ENCODE peak calls at places on chromosomes 5 and 9, in eight cellular contexts. D, C, I, N, U, F, H and A are unnamed samples.

GRCh38 chr9:90124961-90125360 is 517.7 kb downstream of the DIRAS2 start:
- DNase-seq in I (no peak), H (no peak), N (no peak), D (peak; percentile 60), U (no peak), F (no peak), C (no peak), A (no peak)

GRCh38 chr9:111037744-111038335 is 430 bp downstream of the LPAR1 start:
- DNase-seq in I (peak; percentile 76), C (no peak), D (no peak), N (peak; percentile 53), F (peak; percentile 38), U (no peak), H (peak; percentile 35), A (no peak)

GRCh38 chr9:82021198-82021597 is 32.6 kb downstream of the SPATA31D1 start:
- DNase-seq in C (no peak), D (no peak), I (peak; percentile 82), H (peak; percentile 96), U (peak; percentile 95), F (no peak), N (peak; percentile 89), A (no peak)

GRCh38 chr5:94745786-94746730 is 127.6 kb downstream of the SLF1 start:
- DNase-seq in D (no peak), I (no peak), H (no peak), C (no peak), N (peak; percentile 50), F (no peak), U (no peak), A (no peak)

GRCh38 chr5:151947924-151948323 is 23.3 kb upstream of the GLRA1 start:
- DNase-seq in N (peak; percentile 73), F (no peak), H (no peak), I (no peak), U (no peak), D (peak; percentile 14), C (no peak), A (no peak)

GRCh38 chr5:115977096-115977495 is 14.8 kb downstream of the LVRN start:
- DNase-seq in D (no peak), F (no peak), N (no peak), I (no peak), C (no peak), H (no peak), U (no peak), A (no peak)

GRCh38 chr9:70983723-70984280 is 137.6 kb downstream of the TRPM3 start:
- DNase-seq in H (no peak), F (no peak), I (no peak), D (no peak), U (peak; percentile 16), C (no peak), N (peak; percentile 31), A (no peak)

GRCh38 chr9:131469369-131469768 is 33.3 kb upstream of the POMT1 start:
- DNase-seq in D (no peak), I (no peak), C (no peak), H (no peak), F (no peak), U (no peak), N (no peak), A (no peak)

GRCh38 chr9:93670208-93671029 is 94.0 kb downstream of the PHF2 start:
- DNase-seq in D (no peak), U (peak; percentile 42), F (peak; percentile 8), I (peak; percentile 62), N (peak; percentile 15), H (no peak), C (no peak), A (no peak)

GRCh38 chr5:135034186-135034962 is at the start of gene PITX1:
- DNase-seq in C (no peak), H (no peak), U (peak; percentile 43), F (peak; percentile 36), D (peak; percentile 82), N (no peak), I (no peak), A (no peak)

GRCh38 chr9:15873573-15874177 is 320.8 kb downstream of the CCDC171 start:
- DNase-seq in H (peak; percentile 77), U (peak; percentile 53), I (no peak), C (no peak), N (peak; percentile 90), D (peak; percentile 50), F (no peak), A (no peak)

GRCh38 chr5:154487541-154487940 is 9.5 kb upstream of the HAND1 start:
- DNase-seq in F (no peak), D (no peak), I (no peak), C (no peak), U (no peak), N (no peak), H (no peak), A (no peak)

GRCh38 chr5:133145436-133146143 is 93.8 kb downstream of the HSPA4 start:
- DNase-seq in U (no peak), D (no peak), H (no peak), I (no peak), N (peak; percentile 29), C (no peak), F (no peak), A (no peak)

GRCh38 chr9:134688661-134689319 is 47.2 kb downstream of the COL5A1 start:
- DNase-seq in D (no peak), U (no peak), N (no peak), C (no peak), I (peak; percentile 64), F (no peak), H (no peak), A (no peak)

GRCh38 chr9:81522721-81523551 is 166.4 kb downstream of the TLE1 start:
- DNase-seq in H (peak; percentile 71), F (peak; percentile 37), C (peak; percentile 55), I (no peak), U (peak; percentile 50), N (peak; percentile 83), D (peak; percentile 53), A (no peak)

GRCh38 chr9:116163293-116164055 is 9.9 kb downstream of the PAPPA start:
- DNase-seq in U (no peak), N (no peak), H (no peak), I (no peak), F (no peak), D (peak; percentile 42), C (no peak), A (no peak)

GRCh38 chr5:1312993-1313833 is 18.3 kb upstream of the TERT start:
- DNase-seq in U (no peak), N (no peak), F (peak; percentile 3), D (peak; percentile 39), H (no peak), C (peak; percentile 33), I (peak; percentile 51), A (no peak)

GRCh38 chr9:23821400-23822181 is 4.4 kb downstream of the ELAVL2 start:
- DNase-seq in I (no peak), N (no peak), F (no peak), H (peak; percentile 49), U (no peak), C (no peak), D (no peak), A (no peak)

GRCh38 chr5:39616131-39616530 is 191.4 kb upstream of the DAB2 start:
- DNase-seq in H (no peak), I (no peak), D (no peak), N (no peak), F (no peak), U (no peak), C (no peak), A (no peak)

GRCh38 chr5:36928947-36929346 is 52.4 kb downstream of the NIPBL start:
- DNase-seq in C (no peak), U (peak; percentile 71), D (peak; percentile 17), F (no peak), I (no peak), N (peak; percentile 69), H (peak; percentile 74), A (no peak)

GRCh38 chr9:89115426-89115825 is 63.2 kb downstream of the SHC3 start:
- DNase-seq in U (no peak), C (no peak), F (no peak), H (no peak), N (no peak), I (no peak), D (no peak), A (no peak)

GRCh38 chr9:89792189-89793123 is 187.6 kb downstream of the GADD45G start:
- DNase-seq in C (no peak), D (no peak), N (no peak), F (no peak), I (peak; percentile 28), H (no peak), U (no peak), A (no peak)